ENCODE peak calls at places on chromosomes 1 and 21, in four cellular contexts. I, X, D and O are unnamed samples.

GRCh38 chr1:247335871-247336270 is 4.2 kb upstream of the ZNF496 start:
- DNase-seq in X (no peak), D (no peak), I (no peak), O (no peak)

GRCh38 chr1:58942759-58943191 is 158.9 kb upstream of the JUN start:
- DNase-seq in X (no peak), D (no peak), I (no peak), O (no peak)

GRCh38 chr1:156559797-156560112 is 12.6 kb downstream of the IQGAP3 start:
- DNase-seq in X (no peak), D (no peak), I (no peak), O (no peak)

GRCh38 chr1:97396463-97396862 is 524.4 kb downstream of the DPYD start:
- DNase-seq in I (no peak), D (no peak), X (no peak), O (no peak)

GRCh38 chr1:38038836-38039235 is 7.8 kb downstream of the POU3F1 start:
- DNase-seq in D (no peak), I (no peak), X (no peak), O (no peak)

GRCh38 chr1:53367503-53368313 is 39.8 kb upstream of the LRP8 start:
- DNase-seq in I (no peak), D (peak; percentile 64), X (peak; percentile 80), O (no peak)

GRCh38 chr1:29186707-29187106 is 5.0 kb upstream of the SRSF4 start:
- DNase-seq in X (no peak), I (no peak), D (no peak), O (no peak)

GRCh38 chr1:114336360-114336759 is 174.6 kb downstream of the TRIM33 start:
- DNase-seq in X (no peak), I (no peak), D (no peak), O (no peak)

GRCh38 chr1:243672675-243673074 is 177.4 kb downstream of the AKT3 start:
- DNase-seq in X (no peak), D (no peak), I (no peak), O (no peak)

GRCh38 chr1:91596474-91596873 is 95.8 kb downstream of the CDC7 start:
- DNase-seq in D (no peak), X (peak; percentile 33), I (no peak), O (no peak)

GRCh38 chr1:157176591-157177121 is 38.5 kb upstream of the ETV3 start:
- DNase-seq in I (no peak), D (peak; percentile 71), X (no peak), O (no peak)

GRCh38 chr21:43740497-43741156 is 21.7 kb downstream of the PDXK start:
- DNase-seq in X (no peak), I (no peak), D (no peak), O (no peak)

GRCh38 chr1:233446935-233447334 is 119.4 kb downstream of the MAP3K21 start:
- DNase-seq in X (no peak), D (no peak), I (no peak), O (no peak)

GRCh38 chr1:98342556-98342955 is 319.0 kb upstream of the SNX7 start:
- DNase-seq in I (no peak), D (no peak), X (no peak), O (no peak)

GRCh38 chr1:33004628-33005027 is 32.1 kb downstream of the AK2 start:
- DNase-seq in D (no peak), I (no peak), X (no peak), O (no peak)

GRCh38 chr1:10444795-10445397 is 4.9 kb upstream of the CORT start:
- DNase-seq in D (no peak), I (no peak), X (no peak), O (no peak)

GRCh38 chr1:22689505-22689904 is 21.1 kb upstream of the EPHB2 start:
- DNase-seq in X (no peak), I (peak; percentile 42), D (no peak), O (no peak)

GRCh38 chr1:221897312-221897711 is 155.4 kb upstream of the DUSP10 start:
- DNase-seq in I (no peak), D (no peak), X (no peak), O (no peak)

GRCh38 chr1:100989306-100990077 is 36.1 kb downstream of the DPH5 start:
- DNase-seq in I (no peak), D (no peak), X (no peak), O (no peak)

GRCh38 chr1:47894718-47895393 is 102.3 kb downstream of the TRABD2B start:
- DNase-seq in X (no peak), I (no peak), D (no peak), O (no peak)

GRCh38 chr1:2184531-2184930 is 10.0 kb downstream of the FAAP20 start:
- DNase-seq in D (no peak), X (no peak), I (no peak), O (no peak)

GRCh38 chr1:39609618-39610331 is 29.7 kb downstream of the HEYL start:
- DNase-seq in I (peak; percentile 66), D (no peak), X (peak; percentile 71), O (peak; percentile 87)

GRCh38 chr21:36337099-36337509 is 17.1 kb downstream of the MORC3 start:
- DNase-seq in X (peak; percentile 20), I (no peak), D (no peak), O (no peak)

GRCh38 chr1:79197421-79197820 is 190.9 kb upstream of the ADGRL4 start:
- DNase-seq in X (no peak), I (no peak), D (no peak), O (peak; percentile 19)

GRCh38 chr1:89622895-89623294 is 10.0 kb upstream of the LRRC8C start:
- DNase-seq in I (no peak), X (peak; percentile 29), D (no peak), O (no peak)

DNA sequence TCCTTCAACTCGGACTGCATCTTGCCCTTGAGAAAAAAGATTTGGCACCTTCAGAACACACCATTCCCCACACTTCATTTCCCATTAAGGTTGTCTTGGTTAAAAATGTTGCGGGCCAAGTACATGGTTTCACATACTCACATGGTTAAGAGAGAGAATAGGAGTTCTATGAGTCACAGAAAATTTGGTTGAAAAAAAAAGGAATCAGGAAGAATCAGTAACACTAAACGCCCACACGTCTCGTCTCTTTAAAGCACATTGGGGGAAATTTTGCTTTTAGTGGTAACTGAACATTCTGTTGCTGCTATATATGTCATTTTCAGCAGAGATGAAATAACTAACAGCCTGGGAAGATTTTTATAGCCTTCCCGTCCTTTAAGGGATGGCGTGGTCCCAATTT is 132.9 kb upstream of the ERG start:
- DNase-seq in D (no peak), I (no peak), X (no peak), O (no peak)
- TF ChIP-seq TARDBP in D (no peak), I (no peak), X (no peak), O (no peak)

DNA sequence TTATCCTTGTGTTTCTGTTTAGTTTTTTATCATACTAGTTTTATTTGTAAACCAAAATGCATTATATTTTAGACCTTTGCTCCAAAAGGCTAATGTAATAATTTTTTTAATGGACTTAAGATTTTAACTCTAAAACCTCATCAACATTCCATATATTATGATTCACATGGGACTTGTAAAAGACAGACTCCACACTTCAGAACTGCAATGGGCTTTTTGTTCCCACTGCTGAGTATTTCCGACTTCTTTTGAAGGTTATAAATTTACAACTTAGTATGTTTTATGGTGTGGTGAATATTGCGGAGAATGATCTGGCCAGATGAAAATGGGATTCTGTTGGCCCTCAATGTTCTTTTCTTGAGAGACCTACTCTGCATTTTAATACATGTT is 678.5 kb downstream of the USP25 start:
- DNase-seq in I (no peak), X (no peak), D (no peak), O (no peak)
- TF ChIP-seq FOXM1 in I (no peak), X (no peak), D (no peak), O (no peak)

GRCh38 chr1:27970401-27970800 is 10.6 kb downstream of the XKR8 start:
- DNase-seq in I (no peak), X (no peak), D (no peak), O (no peak)
- TF ChIP-seq SP1 in I (no peak), X (no peak), D (no peak), O (no peak)

DNA sequence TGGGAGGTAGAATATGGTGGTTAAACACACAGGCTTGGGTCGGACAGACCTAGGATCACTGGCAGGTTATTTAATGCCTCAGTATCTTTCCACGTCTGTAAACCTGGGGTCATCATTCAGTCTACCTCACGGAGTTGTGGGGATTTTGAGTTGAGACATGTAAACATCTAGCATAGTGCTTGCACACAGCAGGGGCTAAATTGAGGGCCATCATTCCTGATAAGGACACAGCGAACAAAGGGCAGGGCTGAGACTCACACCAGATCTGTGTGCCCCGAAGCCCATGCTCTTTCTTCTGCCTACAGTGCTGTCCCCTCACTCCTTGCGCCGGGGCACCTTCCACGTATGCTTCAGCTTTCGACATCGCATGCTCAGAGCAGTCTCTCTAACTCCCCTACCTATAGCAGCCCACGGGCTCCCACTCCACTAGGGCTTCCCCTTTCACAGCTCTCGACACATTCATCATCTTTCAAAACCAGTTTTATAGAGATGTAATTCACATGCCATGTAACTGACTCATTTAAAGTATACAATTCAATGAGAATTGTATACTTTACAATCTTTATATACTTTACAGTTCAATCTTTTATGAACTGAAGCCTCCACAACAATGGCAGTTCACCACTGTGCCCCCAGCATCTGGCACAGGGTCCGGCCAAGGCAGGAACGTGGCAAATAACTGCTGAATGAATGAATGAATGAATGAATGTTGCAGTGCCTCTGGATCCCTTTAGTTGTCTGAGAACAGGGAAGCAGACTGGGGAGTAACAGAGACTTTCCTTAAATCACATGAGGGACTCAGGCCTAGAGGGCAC is 48.0 kb downstream of the GPR161 start:
- DNase-seq in D (no peak), I (no peak), X (no peak), O (peak; percentile 5)
- TF ChIP-seq TARDBP in D (no peak), I (no peak), X (no peak), O (no peak)

GRCh38 chr1:6331543-6332246 is 61.9 kb downstream of the ACOT7 start:
- DNase-seq in D (no peak), X (no peak), I (no peak), O (no peak)

GRCh38 chr1:6328696-6329095 is 64.9 kb downstream of the ACOT7 start:
- DNase-seq in I (no peak), X (no peak), D (no peak), O (no peak)

GRCh38 chr1:6330410-6330827 is 63.1 kb downstream of the ACOT7 start:
- DNase-seq in X (no peak), I (no peak), D (no peak), O (no peak)

GRCh38 chr1:6329851-6330250 is 63.7 kb downstream of the ACOT7 start:
- DNase-seq in I (no peak), D (no peak), X (no peak), O (no peak)

DNA sequence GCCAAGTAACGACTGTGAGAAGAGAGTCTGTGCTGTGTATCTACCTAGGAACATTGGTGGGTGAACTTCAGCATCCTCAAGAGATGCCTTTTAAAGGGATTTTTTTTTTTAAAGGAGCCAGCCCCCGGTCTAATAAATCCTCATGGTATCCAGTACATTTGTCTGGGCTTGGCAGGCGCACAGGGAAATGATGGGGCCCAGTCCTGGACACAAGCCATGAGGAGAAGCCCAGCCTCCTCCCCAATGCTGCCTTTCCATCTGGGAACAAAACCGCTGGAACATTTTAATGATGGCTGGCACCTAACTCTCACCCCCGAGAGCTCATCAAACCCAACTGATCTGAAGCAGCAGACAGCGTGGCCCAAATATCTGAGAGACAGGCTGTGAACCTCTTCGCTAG is 64.2 kb downstream of the ACOT7 start:
- DNase-seq in D (no peak), I (no peak), X (no peak), O (no peak)
- TF ChIP-seq FOXM1 in D (no peak), I (no peak), X (no peak), O (no peak)

GRCh38 chr1:46152021-46152420 is 19.6 kb upstream of the PIK3R3 start:
- DNase-seq in D (no peak), X (no peak), I (no peak), O (no peak)
- TF ChIP-seq SP1 in D (no peak), X (no peak), I (no peak), O (no peak)